ENCODE peak calls at places on chromosomes 12 and 14, in four cellular contexts. H is DND-41, K is endothelial cell, Q is RWPE1. B is an unnamed sample.
A peak's percentile ranks its signal among the peaks of the same experiment; 100 is the strongest.

GRCh38 chr14:52012635-52013034 is 23.3 kb downstream of the RTRAF start:
- DNase-seq in K (no peak), H (no peak), Q (no peak), B (no peak)

GRCh38 chr12:104667139-104667538 is 210.4 kb downstream of the CHST11 start:
- DNase-seq in K (no peak), H (no peak), Q (no peak), B (no peak)

GRCh38 chr12:2683283-2684025 is 111.3 kb upstream of the FKBP4 start:
- DNase-seq in K (no peak), Q (no peak), H (no peak), B (no peak)

GRCh38 chr14:29442720-29443119 is 484.9 kb downstream of the PRKD1 start:
- DNase-seq in H (no peak), Q (peak; percentile 26), K (no peak), B (no peak)

GRCh38 chr14:90551733-90552464 is 155.1 kb downstream of the CALM1 start:
- DNase-seq in K (no peak), H (no peak), Q (no peak), B (no peak)

GRCh38 chr12:40988335-40988734 is 199.8 kb upstream of the PDZRN4 start:
- DNase-seq in Q (no peak), H (no peak), K (no peak), B (no peak)

GRCh38 chr12:46371718-46372130 is 849 bp downstream of the SLC38A2 start:
- DNase-seq in H (peak; percentile 74), Q (peak; percentile 33), K (peak; percentile 57), B (peak; percentile 67)

GRCh38 chr12:120242275-120242799 is 23.2 kb downstream of the PXN start:
- DNase-seq in H (no peak), Q (no peak), K (peak; percentile 70), B (no peak)

GRCh38 chr12:104768033-104768432 is 190.1 kb downstream of the SLC41A2 start:
- DNase-seq in Q (no peak), K (no peak), H (no peak), B (no peak)

GRCh38 chr14:91349481-91350074 is 68.0 kb downstream of the CCDC88C start:
- DNase-seq in Q (no peak), H (no peak), K (no peak), B (peak; percentile 79)

GRCh38 chr14:74275265-74275841 is 27.4 kb downstream of the ABCD4 start:
- DNase-seq in K (no peak), Q (peak; percentile 57), H (peak; percentile 70), B (no peak)

GRCh38 chr12:104519190-104519857 is 62.6 kb downstream of the CHST11 start:
- DNase-seq in K (no peak), Q (no peak), H (peak; percentile 27), B (no peak)

GRCh38 chr14:95222870-95223398 is 65.6 kb upstream of the DICER1 start:
- DNase-seq in K (no peak), Q (no peak), H (no peak), B (no peak)

DNA sequence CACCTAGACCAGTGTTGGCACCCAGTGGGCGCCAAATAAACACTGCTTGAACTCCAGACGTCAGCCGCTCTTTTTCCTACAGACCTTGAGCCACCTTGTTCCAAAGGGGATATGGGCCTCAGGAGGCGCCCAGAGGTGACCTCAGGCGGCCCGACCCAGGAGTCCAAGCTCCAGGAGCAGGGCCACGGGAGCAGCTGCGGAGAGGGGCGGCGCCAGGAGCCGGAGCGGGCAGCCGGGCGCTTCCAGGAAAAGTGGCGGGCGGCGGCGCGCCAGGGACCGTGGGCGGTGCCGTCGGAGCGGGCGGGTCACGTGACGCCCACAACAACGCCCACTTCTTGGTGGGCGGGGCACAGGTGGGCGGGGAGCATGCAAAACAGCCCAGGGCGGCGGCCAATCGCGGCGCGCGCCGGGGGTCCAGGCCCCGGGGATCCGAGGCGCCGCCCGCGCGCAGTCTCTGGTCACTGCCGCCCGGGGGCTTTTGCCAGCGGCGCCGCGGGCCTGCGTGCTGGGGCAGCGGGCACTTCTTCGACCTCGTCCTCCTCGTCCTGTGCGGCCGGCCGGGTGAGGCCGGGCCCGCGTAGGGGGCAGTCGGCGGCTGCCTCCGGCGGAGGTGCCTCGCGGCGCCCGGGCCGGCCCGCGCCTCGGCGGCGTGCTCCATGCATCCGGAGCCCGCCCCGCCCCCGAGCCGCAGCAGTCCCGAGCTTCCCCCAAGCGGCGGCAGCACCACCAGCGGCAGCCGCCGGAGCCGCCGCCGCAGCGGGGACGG is at the start of gene ORAI1:
- DNase-seq in H (peak; percentile 95), K (peak; percentile 99), Q (peak; percentile 95), B (peak; percentile 98)
- TF ChIP-seq CTCF in H (peak; percentile 42), K (no peak), Q (no peak), B (no peak)

GRCh38 chr14:39417014-39417413 is 15.2 kb downstream of the FBXO33 start:
- DNase-seq in K (no peak), Q (no peak), H (no peak), B (no peak)
- TF ChIP-seq CTCF in K (no peak), Q (no peak), H (no peak), B (no peak)

GRCh38 chr12:89701606-89702206 is 6.9 kb downstream of the ATP2B1 start:
- DNase-seq in K (no peak), H (no peak), Q (no peak), B (no peak)
- TF ChIP-seq CTCF in K (no peak), H (peak; percentile 31), Q (no peak), B (no peak)

GRCh38 chr12:62267490-62267889 is 7.3 kb downstream of the USP15 start:
- DNase-seq in K (no peak), H (no peak), Q (no peak), B (peak; percentile 7)
- TF ChIP-seq CTCF in K (no peak), H (no peak), Q (no peak), B (no peak)

GRCh38 chr14:57293851-57294837 is 25.4 kb downstream of the AP5M1 start:
- DNase-seq in Q (no peak), K (no peak), H (no peak), B (no peak)
- TF ChIP-seq CTCF in Q (peak; percentile 46), K (peak; percentile 48), H (peak; percentile 30), B (no peak)

DNA sequence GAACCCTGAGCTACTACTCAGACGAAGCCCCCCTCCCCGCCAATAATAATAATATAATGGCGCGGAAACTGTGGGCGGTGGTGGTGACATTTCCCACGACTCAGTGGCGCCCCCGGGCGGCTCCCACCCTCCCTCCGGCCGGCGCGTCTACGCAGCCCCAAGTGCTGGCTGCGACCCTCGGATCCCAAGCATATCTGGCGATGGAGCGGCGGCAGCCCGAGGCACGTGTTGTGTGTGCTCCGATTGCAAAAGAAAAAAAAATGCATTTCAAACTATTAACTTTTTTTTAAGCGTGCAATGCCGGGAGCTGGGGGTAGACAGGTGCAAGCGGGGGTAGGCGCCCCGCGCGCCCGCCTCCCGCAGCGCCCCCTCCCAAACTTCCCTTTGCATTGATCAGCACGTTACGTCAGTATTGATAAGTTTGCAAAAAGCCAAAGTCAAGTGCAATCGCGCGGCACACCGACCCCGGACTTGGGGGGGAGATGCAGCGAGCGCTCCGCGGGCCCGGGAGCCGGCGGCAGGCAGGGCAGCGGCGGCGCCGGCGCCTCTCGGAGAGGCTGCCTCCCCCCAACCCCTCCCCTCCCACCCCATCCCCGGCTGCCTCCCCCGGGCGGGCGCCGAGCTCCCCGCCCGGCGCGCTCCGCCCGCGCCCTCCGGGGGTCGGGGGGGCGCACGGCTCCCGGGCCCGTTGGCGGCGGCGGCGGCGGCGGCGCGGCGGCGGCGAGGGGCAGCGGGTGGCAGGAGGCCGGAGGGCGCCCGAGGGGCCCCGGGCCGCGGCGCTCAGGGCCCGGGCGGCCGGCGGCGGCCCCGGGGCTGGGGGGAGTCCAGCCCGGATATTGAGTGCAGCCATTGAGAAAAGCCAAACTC is 113.1 kb upstream of the MYL2 start:
- DNase-seq in Q (no peak), K (peak; percentile 47), H (no peak), B (no peak)
- TF ChIP-seq CTCF in Q (peak; percentile 63), K (peak; percentile 84), H (peak; percentile 20), B (peak; percentile 9)

GRCh38 chr12:30988086-30988485 is 61.5 kb downstream of the TSPAN11 start:
- DNase-seq in Q (no peak), H (no peak), K (no peak), B (no peak)

GRCh38 chr12:30989754-30990153 is 63.2 kb downstream of the TSPAN11 start:
- DNase-seq in Q (no peak), K (peak; percentile 44), H (peak; percentile 49), B (peak; percentile 42)

GRCh38 chr12:30988887-30989286 is 62.3 kb downstream of the TSPAN11 start:
- DNase-seq in Q (no peak), H (no peak), K (no peak), B (no peak)

GRCh38 chr12:30982413-30982812 is 55.9 kb downstream of the TSPAN11 start:
- DNase-seq in H (no peak), K (no peak), Q (no peak), B (no peak)

DNA sequence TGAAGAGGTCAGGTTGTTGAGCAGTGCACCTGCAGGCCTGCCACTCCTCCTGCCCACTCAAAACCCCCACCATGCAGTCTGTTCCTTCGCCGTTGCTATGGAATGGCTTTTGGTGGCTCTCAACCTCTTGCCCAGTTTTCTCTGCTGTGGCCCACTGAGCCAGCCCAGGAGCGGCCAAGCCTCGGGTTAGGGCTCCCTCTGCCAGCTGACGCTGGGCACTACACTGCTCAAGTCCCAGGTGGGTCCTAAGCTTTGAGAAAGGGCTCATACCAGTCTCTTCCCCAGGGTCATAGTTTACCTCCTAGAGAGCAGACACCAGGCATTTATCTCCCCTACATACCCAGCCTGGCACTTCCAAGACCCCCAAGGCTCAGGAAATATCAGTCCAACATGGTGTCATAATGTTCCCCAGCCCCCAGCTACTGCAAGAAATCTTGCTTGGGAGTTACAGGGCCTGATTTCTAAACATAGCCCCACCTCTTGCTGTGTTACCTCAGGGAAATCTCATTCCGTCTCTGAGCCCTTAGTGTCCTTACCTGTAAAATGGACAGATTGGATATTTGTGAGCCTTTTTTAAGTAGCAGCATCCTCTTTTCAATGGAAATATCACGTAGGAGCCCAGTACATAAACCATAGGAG is 59.4 kb downstream of the TSPAN11 start:
- DNase-seq in K (peak; percentile 79), H (peak; percentile 29), Q (peak; percentile 66), B (peak; percentile 74)
- TF ChIP-seq CTCF in K (peak; percentile 68), H (peak; percentile 66), Q (peak; percentile 52), B (peak; percentile 43)

DNA sequence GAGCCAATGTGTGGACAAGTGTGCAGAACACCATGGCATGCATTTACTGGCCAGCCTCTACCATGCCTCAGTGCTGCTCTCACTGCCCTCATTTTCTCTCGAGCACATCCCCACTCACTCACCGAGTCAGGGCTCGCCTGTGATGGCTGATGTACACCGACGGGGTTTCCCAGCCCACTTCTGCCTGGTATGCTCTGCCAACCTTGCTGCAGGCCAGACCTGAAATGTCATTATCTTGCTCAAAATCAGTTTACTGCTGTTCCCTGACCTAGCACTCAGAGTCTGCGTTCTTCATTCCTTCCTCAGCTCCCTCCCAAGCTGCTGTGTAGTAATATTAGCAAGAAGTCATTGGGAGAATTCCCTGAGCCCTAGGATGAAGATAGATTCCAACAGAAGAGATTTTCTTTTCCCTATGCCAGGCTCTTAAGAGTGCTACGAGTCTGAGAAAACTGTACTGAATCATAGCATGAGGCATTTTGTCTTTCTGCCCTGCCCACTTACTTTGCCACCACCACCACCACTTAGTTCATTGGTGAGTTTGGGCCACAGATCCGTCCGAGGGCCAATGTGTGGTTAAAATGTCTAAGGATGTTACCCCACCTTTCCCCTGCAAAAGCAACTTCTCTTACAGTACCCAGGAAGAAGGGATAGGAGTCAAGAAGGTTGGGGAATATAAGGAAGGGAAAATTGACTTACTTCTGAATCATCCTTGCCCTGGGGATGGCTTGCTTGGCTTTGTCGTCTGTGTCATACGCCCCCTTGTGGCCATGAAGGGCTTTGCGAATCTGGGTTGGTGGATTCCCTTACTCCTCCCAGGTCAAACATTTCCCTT is 51.0 kb downstream of the BMAL2 start:
- DNase-seq in H (peak; percentile 73), Q (peak; percentile 85), K (peak; percentile 78), B (peak; percentile 71)
- TF ChIP-seq CTCF in H (peak; percentile 95), Q (peak; percentile 65), K (peak; percentile 93), B (peak; percentile 87)